ENCODE peak calls at places on chromosomes 4 and X, in five cellular contexts. One of them, this sample, is unnamed.

GRCh38 chr4:156294577-156294976 is 340.9 kb upstream of the CTSO start:
- DNase-seq in transverse colon: no peak
- DNase-seq in nephron progenitor cell: no peak
- DNase-seq in suprapubic skin: no peak
- DNase-seq in HFF-Myc: peak; percentile 38
- DNase-seq in this sample: no peak

GRCh38 chr4:87275311-87275710 is 47.4 kb downstream of the HSD17B13 start:
- DNase-seq in transverse colon: no peak
- DNase-seq in nephron progenitor cell: no peak
- DNase-seq in suprapubic skin: no peak
- DNase-seq in HFF-Myc: no peak
- DNase-seq in this sample: no peak

GRCh38 chr4:5142726-5143125 is 91.4 kb downstream of the STK32B start:
- DNase-seq in transverse colon: peak; percentile 21
- DNase-seq in nephron progenitor cell: peak; percentile 20
- DNase-seq in suprapubic skin: no peak
- DNase-seq in HFF-Myc: peak; percentile 12
- DNase-seq in this sample: peak; percentile 4

GRCh38 chrX:37896491-37896890 is 49.1 kb upstream of the DYNLT3 start:
- DNase-seq in transverse colon: no peak
- DNase-seq in nephron progenitor cell: no peak
- DNase-seq in suprapubic skin: no peak
- DNase-seq in HFF-Myc: no peak
- DNase-seq in this sample: no peak

GRCh38 chrX:135324463-135324862 is 15.2 kb downstream of the ETDC start:
- DNase-seq in transverse colon: no peak
- DNase-seq in nephron progenitor cell: no peak
- DNase-seq in suprapubic skin: no peak
- DNase-seq in HFF-Myc: no peak
- DNase-seq in this sample: no peak

GRCh38 chr4:6071959-6072720 is 53.9 kb upstream of the C4orf50 start:
- DNase-seq in transverse colon: no peak
- DNase-seq in nephron progenitor cell: no peak
- DNase-seq in suprapubic skin: no peak
- DNase-seq in HFF-Myc: no peak
- DNase-seq in this sample: no peak

GRCh38 chr4:8840816-8841455 is 30.7 kb downstream of the HMX1 start:
- DNase-seq in transverse colon: peak; percentile 2
- DNase-seq in nephron progenitor cell: no peak
- DNase-seq in suprapubic skin: peak; percentile 52
- DNase-seq in HFF-Myc: no peak
- DNase-seq in this sample: no peak

GRCh38 chrX:40105791-40106676 is 8.3 kb upstream of the BCOR start:
- DNase-seq in transverse colon: peak; percentile 78
- DNase-seq in nephron progenitor cell: peak; percentile 71
- DNase-seq in suprapubic skin: no peak
- DNase-seq in HFF-Myc: no peak
- DNase-seq in this sample: peak; percentile 80

GRCh38 chr4:87865960-87866598 is 33.3 kb downstream of the MEPE start:
- DNase-seq in transverse colon: no peak
- DNase-seq in nephron progenitor cell: no peak
- DNase-seq in suprapubic skin: no peak
- DNase-seq in HFF-Myc: no peak
- DNase-seq in this sample: no peak

GRCh38 chr4:1403591-1404572 is 2.4 kb downstream of the NKX1-1 start:
- DNase-seq in transverse colon: no peak
- DNase-seq in nephron progenitor cell: peak; percentile 45
- DNase-seq in suprapubic skin: no peak
- DNase-seq in HFF-Myc: no peak
- DNase-seq in this sample: no peak

GRCh38 chr4:80221161-80221560 is 23.9 kb downstream of the PRDM8 start:
- DNase-seq in transverse colon: no peak
- DNase-seq in nephron progenitor cell: no peak
- DNase-seq in suprapubic skin: no peak
- DNase-seq in HFF-Myc: no peak
- DNase-seq in this sample: no peak

GRCh38 chr4:149203256-149204001 is 612.2 kb downstream of the IQCM start:
- DNase-seq in transverse colon: no peak
- DNase-seq in nephron progenitor cell: no peak
- DNase-seq in suprapubic skin: no peak
- DNase-seq in HFF-Myc: no peak
- DNase-seq in this sample: no peak

GRCh38 chr4:77044458-77045124 is 31.2 kb downstream of the CCNI start:
- DNase-seq in transverse colon: no peak
- DNase-seq in nephron progenitor cell: no peak
- DNase-seq in suprapubic skin: no peak
- DNase-seq in HFF-Myc: peak; percentile 37
- DNase-seq in this sample: no peak

GRCh38 chr4:8829584-8829983 is 42.1 kb downstream of the HMX1 start:
- DNase-seq in transverse colon: no peak
- DNase-seq in nephron progenitor cell: no peak
- DNase-seq in suprapubic skin: peak; percentile 57
- DNase-seq in HFF-Myc: no peak
- DNase-seq in this sample: no peak

GRCh38 chrX:119941336-119941735 is 2.2 kb downstream of the NKAP start:
- DNase-seq in transverse colon: no peak
- DNase-seq in nephron progenitor cell: no peak
- DNase-seq in suprapubic skin: no peak
- DNase-seq in HFF-Myc: no peak
- DNase-seq in this sample: no peak

GRCh38 chr4:24809376-24809775 is 14.0 kb downstream of the SOD3 start:
- DNase-seq in transverse colon: no peak
- DNase-seq in nephron progenitor cell: no peak
- DNase-seq in suprapubic skin: peak; percentile 4
- DNase-seq in HFF-Myc: no peak
- DNase-seq in this sample: no peak
- TF ChIP-seq CTCF in transverse colon: no peak
- TF ChIP-seq CTCF in nephron progenitor cell: no peak
- TF ChIP-seq CTCF in suprapubic skin: no peak
- TF ChIP-seq CTCF in HFF-Myc: peak; percentile 35
- TF ChIP-seq CTCF in this sample: no peak

DNA sequence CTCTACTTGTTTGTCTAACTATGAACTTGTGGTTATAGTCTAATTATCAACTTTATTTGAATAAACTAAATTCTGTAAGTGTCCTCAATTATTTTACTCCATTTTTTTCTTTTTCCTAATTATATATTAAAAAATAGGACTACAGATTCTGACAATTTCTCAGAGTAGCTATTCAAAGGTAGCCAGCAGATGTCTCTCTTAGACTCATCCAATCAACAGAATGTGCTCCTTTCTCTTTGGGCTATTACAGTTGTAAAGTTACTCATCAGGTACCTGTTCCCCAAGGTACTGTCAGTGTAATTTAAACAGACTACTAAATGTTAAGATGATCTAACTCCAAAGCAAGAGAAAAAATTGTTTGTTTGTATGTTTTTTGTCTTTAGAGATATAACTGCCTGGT is 248.6 kb downstream of the PCDH18 start:
- DNase-seq in transverse colon: no peak
- DNase-seq in nephron progenitor cell: no peak
- DNase-seq in suprapubic skin: no peak
- DNase-seq in HFF-Myc: no peak
- DNase-seq in this sample: no peak
- TF ChIP-seq CTCF in transverse colon: no peak
- TF ChIP-seq CTCF in nephron progenitor cell: no peak
- TF ChIP-seq CTCF in suprapubic skin: no peak
- TF ChIP-seq CTCF in HFF-Myc: peak; percentile 33
- TF ChIP-seq CTCF in this sample: no peak

DNA sequence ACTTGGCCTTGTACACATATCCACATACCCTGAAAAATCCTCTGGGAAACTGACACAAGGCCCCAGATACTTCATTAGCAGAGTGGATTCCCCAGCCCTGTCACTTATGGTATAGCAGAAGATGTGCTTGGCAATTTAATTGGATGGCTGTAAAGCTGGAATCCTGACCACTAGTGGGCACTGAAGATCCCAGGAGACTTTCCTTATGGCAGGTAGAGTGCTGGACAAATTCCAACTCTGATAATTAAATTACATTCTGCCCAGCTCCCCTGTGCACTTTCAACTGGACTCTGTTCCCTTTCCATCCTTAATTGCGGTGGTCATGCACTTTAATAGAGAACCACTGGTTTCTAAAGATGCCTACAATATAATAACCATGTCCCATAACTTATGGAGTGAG is 119.8 kb downstream of the DCK start:
- DNase-seq in transverse colon: peak; percentile 26
- DNase-seq in nephron progenitor cell: no peak
- DNase-seq in suprapubic skin: no peak
- DNase-seq in HFF-Myc: no peak
- DNase-seq in this sample: no peak
- TF ChIP-seq CTCF in transverse colon: peak; percentile 34
- TF ChIP-seq CTCF in nephron progenitor cell: no peak
- TF ChIP-seq CTCF in suprapubic skin: no peak
- TF ChIP-seq CTCF in HFF-Myc: peak; percentile 9
- TF ChIP-seq CTCF in this sample: peak; percentile 3

GRCh38 chrX:56498756-56499155 is 64.7 kb upstream of the UBQLN2 start:
- DNase-seq in transverse colon: no peak
- DNase-seq in nephron progenitor cell: no peak
- DNase-seq in suprapubic skin: no peak
- DNase-seq in HFF-Myc: no peak
- DNase-seq in this sample: no peak
- TF ChIP-seq CTCF in transverse colon: no peak
- TF ChIP-seq CTCF in nephron progenitor cell: no peak
- TF ChIP-seq CTCF in suprapubic skin: no peak
- TF ChIP-seq CTCF in HFF-Myc: no peak
- TF ChIP-seq CTCF in this sample: no peak

DNA sequence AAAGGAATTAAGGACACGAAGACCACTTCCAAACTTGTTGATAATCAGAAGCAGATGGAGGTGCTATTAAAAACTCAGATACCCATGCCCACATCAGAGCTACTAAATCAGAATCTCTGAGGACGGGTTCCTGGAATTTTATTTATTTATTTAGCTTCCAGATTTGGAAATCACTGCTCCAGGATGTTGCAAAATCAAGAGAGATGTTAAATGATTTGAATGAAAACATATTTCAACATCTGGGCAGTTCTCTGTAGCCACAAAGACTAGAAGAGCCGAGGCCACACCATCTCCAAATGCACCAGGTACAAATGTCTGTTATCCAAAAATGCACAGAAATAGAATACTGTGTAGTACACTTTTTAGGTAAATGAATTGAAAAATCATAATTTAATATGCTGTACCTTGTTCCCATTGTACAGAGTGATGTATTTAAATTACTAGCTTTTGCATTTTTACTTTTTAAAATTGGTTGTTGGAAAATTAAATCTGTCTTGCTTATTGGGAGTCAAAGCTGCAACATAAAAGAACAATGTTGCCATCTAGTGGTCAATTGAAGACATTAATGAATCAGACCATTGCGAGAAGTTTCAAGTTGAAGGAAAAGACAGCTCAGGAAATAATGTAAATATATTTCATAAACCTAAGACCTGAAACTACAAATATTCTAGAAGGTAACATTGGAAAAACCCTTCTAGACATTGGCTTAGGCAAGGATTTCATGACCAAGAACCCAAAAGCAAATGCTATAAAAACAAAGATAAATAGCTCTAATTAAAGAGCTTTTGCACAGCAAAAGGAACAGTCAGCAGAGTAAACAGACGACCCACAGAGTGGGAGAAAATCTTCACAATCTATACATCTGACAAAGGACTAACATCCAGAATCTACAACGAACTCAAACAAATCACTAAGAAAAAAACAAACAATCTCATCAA is 151.3 kb upstream of the TTC29 start:
- DNase-seq in transverse colon: no peak
- DNase-seq in nephron progenitor cell: no peak
- DNase-seq in suprapubic skin: no peak
- DNase-seq in HFF-Myc: peak; percentile 47
- DNase-seq in this sample: no peak
- TF ChIP-seq CTCF in transverse colon: peak; percentile 57
- TF ChIP-seq CTCF in nephron progenitor cell: peak; percentile 73
- TF ChIP-seq CTCF in suprapubic skin: peak; percentile 46
- TF ChIP-seq CTCF in HFF-Myc: peak; percentile 25
- TF ChIP-seq CTCF in this sample: peak; percentile 63

GRCh38 chrX:77431227-77431626 is 16.0 kb upstream of the FGF16 start:
- DNase-seq in transverse colon: no peak
- DNase-seq in nephron progenitor cell: no peak
- DNase-seq in suprapubic skin: no peak
- DNase-seq in HFF-Myc: peak; percentile 27
- DNase-seq in this sample: no peak
- TF ChIP-seq CTCF in transverse colon: no peak
- TF ChIP-seq CTCF in nephron progenitor cell: no peak
- TF ChIP-seq CTCF in suprapubic skin: no peak
- TF ChIP-seq CTCF in HFF-Myc: no peak
- TF ChIP-seq CTCF in this sample: no peak

DNA sequence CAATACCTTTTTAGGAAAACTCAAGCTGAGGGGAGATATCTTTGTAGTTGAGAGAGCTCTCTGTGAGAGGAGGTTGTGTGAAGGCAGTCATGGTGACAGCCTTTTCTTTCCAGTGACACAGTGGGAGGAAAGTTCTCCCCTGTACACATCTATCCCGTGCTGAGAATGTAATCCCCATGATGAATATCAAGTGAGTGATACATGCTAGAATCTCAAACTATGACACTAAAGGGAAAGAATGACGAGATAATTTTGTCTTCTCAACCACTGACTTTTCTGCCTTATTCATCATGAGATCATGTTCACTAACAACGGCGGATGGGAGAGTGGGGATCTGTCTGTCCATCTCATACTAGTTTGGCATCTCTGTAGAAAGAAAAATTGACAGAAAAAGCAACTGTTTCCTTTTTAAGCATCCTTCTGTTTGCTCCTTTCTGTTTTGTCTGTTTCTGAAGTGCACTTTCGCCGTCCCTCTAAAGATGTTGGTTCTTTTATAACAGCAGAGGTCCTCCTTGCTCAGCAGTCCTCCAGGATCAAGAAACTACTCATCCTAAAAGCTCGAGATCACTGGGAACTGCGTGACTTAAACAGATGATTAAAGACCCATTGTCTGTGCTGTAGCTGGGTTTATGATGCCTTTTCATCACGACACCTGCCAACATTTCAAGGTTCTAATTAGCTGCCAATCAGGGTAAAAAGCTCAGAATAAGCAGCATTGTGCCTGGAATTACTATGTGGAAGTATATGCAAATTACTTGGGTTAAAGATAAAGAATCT is 137.6 kb downstream of the DCK start:
- DNase-seq in transverse colon: no peak
- DNase-seq in nephron progenitor cell: no peak
- DNase-seq in suprapubic skin: no peak
- DNase-seq in HFF-Myc: peak; percentile 15
- DNase-seq in this sample: no peak
- TF ChIP-seq CTCF in transverse colon: no peak
- TF ChIP-seq CTCF in nephron progenitor cell: no peak
- TF ChIP-seq CTCF in suprapubic skin: no peak
- TF ChIP-seq CTCF in HFF-Myc: no peak
- TF ChIP-seq CTCF in this sample: no peak

DNA sequence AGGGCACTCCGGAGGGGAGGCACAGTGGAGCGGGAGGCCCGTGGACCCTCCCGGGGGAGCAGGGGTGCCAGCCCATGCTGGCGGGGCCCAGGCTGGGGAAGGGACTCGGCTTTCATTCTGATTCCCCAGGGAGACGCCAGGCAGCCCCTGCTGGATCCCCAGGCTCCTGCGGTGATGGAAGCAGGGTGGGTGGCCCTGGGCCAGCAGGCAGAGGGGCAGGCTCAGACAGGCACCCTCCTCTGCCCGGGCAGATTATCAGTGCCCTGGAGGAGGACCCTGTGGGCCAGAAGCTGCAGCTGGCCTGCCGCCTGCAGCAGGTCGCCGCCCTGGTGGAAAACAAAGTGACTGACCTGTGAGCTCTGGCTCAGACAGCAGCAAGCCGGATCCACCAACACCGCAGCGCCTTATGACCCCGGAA is 2.1 kb upstream of the SRPK3 start:
- DNase-seq in transverse colon: no peak
- DNase-seq in nephron progenitor cell: no peak
- DNase-seq in suprapubic skin: no peak
- DNase-seq in HFF-Myc: no peak
- DNase-seq in this sample: no peak
- TF ChIP-seq CTCF in transverse colon: no peak
- TF ChIP-seq CTCF in nephron progenitor cell: no peak
- TF ChIP-seq CTCF in suprapubic skin: no peak
- TF ChIP-seq CTCF in HFF-Myc: no peak
- TF ChIP-seq CTCF in this sample: no peak

GRCh38 chrX:101462892-101463291 is 22.4 kb upstream of the ARMCX4 start:
- DNase-seq in transverse colon: no peak
- DNase-seq in nephron progenitor cell: no peak
- DNase-seq in suprapubic skin: no peak
- DNase-seq in HFF-Myc: no peak
- DNase-seq in this sample: no peak
- TF ChIP-seq CTCF in transverse colon: no peak
- TF ChIP-seq CTCF in nephron progenitor cell: no peak
- TF ChIP-seq CTCF in suprapubic skin: no peak
- TF ChIP-seq CTCF in HFF-Myc: peak; percentile 18
- TF ChIP-seq CTCF in this sample: no peak